ENCODE peak calls at places on chromosomes 12 and 14, in eight cellular contexts. K is ovary; O is left lung; A is tibial artery; U is dorsolateral prefrontal cortex; N is AG10803; B is mesendoderm; W is CD8-positive, alpha-beta T cell. X is an unnamed sample.

GRCh38 chr14:26448181-26448855 is 149.5 kb downstream of the NOVA1 start:
- DNase-seq in K (no peak), O (no peak), A (no peak), U (no peak), N (no peak), B (peak; percentile 2), W (no peak), X (no peak)

GRCh38 chr12:121132601-121133481 is at the start of gene P2RX7:
- DNase-seq in K (peak; percentile 73), O (peak; percentile 86), A (peak; percentile 82), U (peak; percentile 96), N (peak; percentile 71), B (peak; percentile 88), W (peak; percentile 22), X (peak; percentile 26)

GRCh38 chr12:106715582-106715981 is 58.9 kb upstream of the RIC8B start:
- DNase-seq in K (no peak), O (no peak), A (no peak), U (no peak), N (no peak), B (no peak), W (no peak), X (no peak)

GRCh38 chr12:11555743-11556625 is 93.5 kb upstream of the ETV6 start:
- DNase-seq in K (no peak), O (no peak), A (no peak), U (no peak), N (no peak), B (peak; percentile 47), W (no peak), X (peak; percentile 33)

GRCh38 chr12:99810718-99811593 is 163.4 kb downstream of the GARIN6 start:
- DNase-seq in K (no peak), O (no peak), A (no peak), U (no peak), N (peak; percentile 29), B (peak; percentile 16), W (no peak), X (peak; percentile 13)

GRCh38 chr14:68649461-68650189 is 143.2 kb downstream of the ZFP36L1 start:
- DNase-seq in K (no peak), O (no peak), A (peak; percentile 31), U (no peak), N (peak; percentile 34), B (no peak), W (no peak), X (peak; percentile 67)

GRCh38 chr14:99055816-99056215 is 216.2 kb downstream of the BCL11B start:
- DNase-seq in K (no peak), O (no peak), A (no peak), U (no peak), N (no peak), B (no peak), W (peak; percentile 44), X (no peak)

GRCh38 chr12:77345336-77345735 is 280.0 kb upstream of the E2F7 start:
- DNase-seq in K (no peak), O (no peak), A (no peak), U (no peak), N (no peak), B (no peak), W (no peak), X (no peak)

GRCh38 chr14:78164226-78164853 is 5.8 kb upstream of the NRXN3 start:
- DNase-seq in K (no peak), O (no peak), A (no peak), U (no peak), N (no peak), B (peak; percentile 76), W (no peak), X (no peak)

GRCh38 chr14:102951799-102952198 is 29.3 kb downstream of the AMN start:
- DNase-seq in K (no peak), O (no peak), A (no peak), U (no peak), N (no peak), B (no peak), W (no peak), X (peak; percentile 61)

DNA sequence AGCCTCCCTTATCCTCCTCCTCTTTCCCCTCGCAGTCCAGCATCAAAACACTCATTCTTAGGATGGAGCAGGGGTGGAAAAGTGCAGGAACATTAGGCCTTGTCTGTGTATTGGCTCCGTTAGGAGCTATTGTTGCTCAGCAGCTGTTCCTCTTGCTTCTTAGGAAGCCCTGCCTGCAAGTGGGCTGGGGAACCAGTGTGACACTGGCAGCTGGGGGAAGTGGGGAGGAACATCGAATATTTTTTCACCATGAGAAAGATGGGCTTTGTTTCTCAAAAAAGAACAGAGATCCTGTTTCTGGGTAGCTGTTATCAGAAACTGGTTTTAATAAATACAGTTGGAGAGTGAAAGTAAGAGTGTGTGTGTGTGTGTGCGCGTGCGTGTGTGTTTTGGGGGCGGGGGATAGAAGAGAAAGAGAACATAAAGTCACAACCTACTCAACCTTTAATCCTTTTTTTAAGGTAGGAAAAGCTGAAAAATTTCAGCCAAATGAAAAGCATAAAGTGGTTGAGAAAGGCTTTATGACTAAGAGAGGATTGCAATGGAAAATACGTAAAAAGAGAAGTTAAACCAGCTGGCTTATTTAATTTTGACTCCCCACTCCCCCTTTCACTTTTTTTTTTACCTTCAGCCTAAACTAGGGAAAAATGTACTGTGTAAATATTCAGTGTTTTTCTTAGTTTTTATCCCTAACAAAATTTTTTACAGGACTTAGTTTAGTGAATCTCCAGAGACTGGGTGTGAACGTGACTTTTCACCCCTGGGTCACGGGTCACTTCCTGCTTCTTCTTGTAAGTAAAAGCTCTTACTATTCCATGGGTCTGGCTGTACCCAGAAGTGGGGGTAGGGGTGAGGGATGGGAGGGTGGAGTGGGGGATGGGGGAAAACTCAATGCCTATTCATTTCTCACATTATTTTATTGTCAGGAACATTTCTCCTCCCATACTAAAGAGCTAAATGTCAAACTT is 197.1 kb upstream of the PLEKHG7 start:
- DNase-seq in K (peak; percentile 90), O (peak; percentile 51), A (peak; percentile 82), U (no peak), N (peak; percentile 24), B (peak; percentile 19), W (peak; percentile 34), X (peak; percentile 3)
- H3K4me3 ChIP-seq in K (peak overlapping the region; percentile 19), O (no peak overlapping the region), A (peak overlapping the region; percentile 34), U (peak overlapping the region; percentile 46), N (peak overlapping the region; percentile 3), B (no peak overlapping the region), W (peak overlapping the region; percentile 27), X (no peak overlapping the region)

GRCh38 chr12:128079-128478 is 61.5 kb downstream of the IQSEC3 start:
- DNase-seq in K (no peak), O (no peak), A (no peak), U (no peak), N (no peak), B (no peak), W (no peak), X (no peak)
- H3K4me3 ChIP-seq in K (no peak overlapping the region), O (no peak overlapping the region), A (no peak overlapping the region), U (no peak overlapping the region), N (no peak overlapping the region), B (no peak overlapping the region), W (no peak overlapping the region), X (no peak overlapping the region)

DNA sequence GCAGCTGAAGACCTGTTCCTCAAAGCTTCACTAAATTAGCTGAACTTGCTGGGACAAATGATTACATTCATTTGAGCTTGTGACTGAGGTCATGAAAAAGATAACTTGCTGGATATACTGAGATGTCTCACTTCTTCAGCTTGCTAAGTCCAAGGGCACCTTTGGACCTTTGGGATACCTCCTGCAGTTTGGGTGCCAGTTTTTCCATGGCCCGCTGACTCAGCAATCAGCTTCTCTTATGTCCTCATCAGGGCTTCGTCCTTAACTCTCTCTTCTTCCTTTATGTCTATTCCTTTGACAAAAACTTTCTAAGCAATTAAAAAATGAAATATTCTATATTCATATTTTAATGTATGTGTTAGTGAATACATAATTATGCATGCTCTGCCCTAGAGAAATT is 45.6 kb downstream of the OVCH1 start:
- DNase-seq in K (no peak), O (no peak), A (no peak), U (no peak), N (no peak), B (no peak), W (no peak), X (no peak)
- H3K4me3 ChIP-seq in K (no peak overlapping the region), O (no peak overlapping the region), A (no peak overlapping the region), U (no peak overlapping the region), N (no peak overlapping the region), B (no peak overlapping the region), W (no peak overlapping the region), X (no peak overlapping the region)

GRCh38 chr12:14776236-14776959 is 26.9 kb downstream of the WBP11 start:
- DNase-seq in K (no peak), O (no peak), A (no peak), U (no peak), N (peak; percentile 9), B (no peak), W (no peak), X (no peak)
- H3K4me3 ChIP-seq in K (no peak overlapping the region), O (no peak overlapping the region), A (peak overlapping the region; percentile 89), U (no peak overlapping the region), N (peak overlapping the region; percentile 94), B (no peak overlapping the region), W (no peak overlapping the region), X (no peak overlapping the region)

GRCh38 chr12:62813031-62813829 is 121.7 kb downstream of the PPM1H start:
- DNase-seq in K (peak; percentile 61), O (peak; percentile 73), A (peak; percentile 75), U (peak; percentile 73), N (peak; percentile 75), B (peak; percentile 83), W (no peak), X (peak; percentile 48)

GRCh38 chr12:62816624-62817023 is 118.3 kb downstream of the PPM1H start:
- DNase-seq in K (no peak), O (no peak), A (no peak), U (no peak), N (no peak), B (no peak), W (no peak), X (no peak)

GRCh38 chr12:62814243-62814642 is 120.7 kb downstream of the PPM1H start:
- DNase-seq in K (no peak), O (no peak), A (no peak), U (no peak), N (no peak), B (no peak), W (no peak), X (no peak)

GRCh38 chr12:62817556-62818271 is 117.2 kb downstream of the PPM1H start:
- DNase-seq in K (no peak), O (no peak), A (no peak), U (peak; percentile 53), N (peak; percentile 13), B (peak; percentile 56), W (no peak), X (peak; percentile 88)
- H3K4me3 ChIP-seq in K (no peak overlapping the region), O (no peak overlapping the region), A (peak overlapping the region; percentile 7), U (peak overlapping the region; percentile 64), N (no peak overlapping the region), B (no peak overlapping the region), W (no peak overlapping the region), X (peak overlapping the region; percentile 19)

DNA sequence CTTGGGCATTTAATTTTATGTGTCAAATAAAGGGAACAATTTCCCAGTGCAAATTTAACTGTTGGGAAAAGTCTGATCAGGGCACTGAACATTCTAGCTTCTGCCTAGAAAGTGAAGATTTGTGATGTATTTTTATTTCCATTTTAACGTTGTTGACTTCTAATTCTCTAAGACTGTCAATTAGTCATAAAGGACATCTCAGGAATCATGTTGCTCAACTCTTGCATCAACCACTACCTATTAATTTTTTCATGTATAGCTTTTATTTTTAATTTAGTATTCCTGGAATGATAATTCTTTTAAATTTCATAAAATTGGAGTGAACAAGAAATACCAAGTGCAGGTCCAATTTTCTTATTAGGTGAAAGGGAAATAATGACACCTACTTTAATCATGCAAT is 87.9 kb upstream of the METAP2 start:
- DNase-seq in K (no peak), O (no peak), A (no peak), U (no peak), N (peak; percentile 29), B (no peak), W (no peak), X (no peak)
- H3K4me3 ChIP-seq in K (peak overlapping the region; percentile 34), O (no peak overlapping the region), A (peak overlapping the region; percentile 50), U (peak overlapping the region; percentile 65), N (peak overlapping the region; percentile 51), B (no peak overlapping the region), W (no peak overlapping the region), X (no peak overlapping the region)